ENCODE peak calls at places on chromosome 10, in eight cellular contexts. J, N, E, K, V, Y, T and S are unnamed samples.

GRCh38 chr10:121774404-121774803 is 153.4 kb downstream of the ATE1 start:
- DNase-seq in J (no peak), N (no peak), E (no peak), K (no peak), V (no peak), Y (no peak), T (no peak), S (no peak)

GRCh38 chr10:16481052-16481728 is 40.5 kb downstream of the C1QL3 start:
- DNase-seq in J (no peak), N (no peak), E (peak; percentile 74), K (no peak), V (no peak), Y (no peak), T (no peak), S (no peak)

GRCh38 chr10:47094126-47094525 is 182.9 kb downstream of the PTPN20 start:
- DNase-seq in J (no peak), N (no peak), E (no peak), K (no peak), V (no peak), Y (no peak), T (no peak), S (no peak)

GRCh38 chr10:78316451-78316931 is 282.8 kb downstream of the RPS24 start:
- DNase-seq in J (no peak), N (peak; percentile 51), E (no peak), K (no peak), V (no peak), Y (no peak), T (no peak), S (no peak)

GRCh38 chr10:123563994-123564393 is 102.2 kb upstream of the GPR26 start:
- DNase-seq in J (no peak), N (no peak), E (no peak), K (no peak), V (no peak), Y (no peak), T (no peak), S (no peak)

GRCh38 chr10:116201011-116201410 is 72.0 kb downstream of the GFRA1 start:
- DNase-seq in J (no peak), N (no peak), E (peak; percentile 3), K (no peak), V (no peak), Y (peak; percentile 26), T (no peak), S (no peak)

GRCh38 chr10:108203905-108204527 is 1039.5 kb upstream of the SORCS1 start:
- DNase-seq in J (no peak), N (no peak), E (no peak), K (no peak), V (no peak), Y (no peak), T (no peak), S (no peak)

GRCh38 chr10:74177140-74177677 is 26.2 kb downstream of the ADK start:
- DNase-seq in J (no peak), N (peak; percentile 36), E (no peak), K (no peak), V (peak; percentile 58), Y (no peak), T (no peak), S (no peak)

GRCh38 chr10:79007037-79007842 is 61.5 kb upstream of the ZMIZ1 start:
- DNase-seq in J (no peak), N (peak; percentile 81), E (no peak), K (no peak), V (no peak), Y (no peak), T (no peak), S (peak; percentile 66)

GRCh38 chr10:35353805-35354204 is 17.5 kb downstream of the CCNY start:
- DNase-seq in J (no peak), N (peak; percentile 72), E (no peak), K (no peak), V (no peak), Y (no peak), T (no peak), S (no peak)

GRCh38 chr10:51230828-51231227 is 156.5 kb downstream of the PRKG1 start:
- DNase-seq in J (no peak), N (no peak), E (no peak), K (no peak), V (no peak), Y (no peak), T (no peak), S (no peak)

GRCh38 chr10:28664369-28664740 is 13.0 kb upstream of the BAMBI start:
- DNase-seq in J (no peak), N (no peak), E (no peak), K (no peak), V (no peak), Y (peak; percentile 40), T (no peak), S (no peak)

GRCh38 chr10:118459642-118460193 is 117.6 kb upstream of the FAM204A start:
- DNase-seq in J (peak; percentile 34), N (peak; percentile 81), E (peak; percentile 55), K (peak; percentile 73), V (peak; percentile 44), Y (peak; percentile 27), T (peak; percentile 44), S (peak; percentile 2)

GRCh38 chr10:70617798-70618568 is 15.4 kb upstream of the PRF1 start:
- DNase-seq in J (no peak), N (peak; percentile 80), E (no peak), K (no peak), V (no peak), Y (peak; percentile 36), T (no peak), S (no peak)

GRCh38 chr10:119378737-119379067 is 163.8 kb downstream of the RGS10 start:
- DNase-seq in J (no peak), N (peak; percentile 82), E (no peak), K (no peak), V (no peak), Y (no peak), T (no peak), S (no peak)

GRCh38 chr10:88913157-88913556 is 33.1 kb downstream of the STAMBPL1 start:
- DNase-seq in J (peak; percentile 59), N (no peak), E (no peak), K (no peak), V (no peak), Y (no peak), T (no peak), S (peak; percentile 83)

GRCh38 chr10:57849726-57850357 is 417.9 kb downstream of the IPMK start:
- DNase-seq in J (no peak), N (peak; percentile 24), E (peak; percentile 3), K (no peak), V (no peak), Y (no peak), T (no peak), S (no peak)

GRCh38 chr10:56823849-56824248 is 462.8 kb upstream of the ZWINT start:
- DNase-seq in J (no peak), N (no peak), E (no peak), K (no peak), V (no peak), Y (no peak), T (no peak), S (no peak)

GRCh38 chr10:106557951-106558733 is 606.4 kb downstream of the SORCS1 start:
- DNase-seq in J (no peak), N (no peak), E (peak; percentile 71), K (no peak), V (no peak), Y (peak; percentile 59), T (no peak), S (no peak)

GRCh38 chr10:51862149-51862548 is 162.8 kb upstream of the CSTF2T start:
- DNase-seq in J (no peak), N (peak; percentile 81), E (no peak), K (no peak), V (no peak), Y (no peak), T (no peak), S (peak; percentile 47)

GRCh38 chr10:69994262-69994661 is 58.4 kb upstream of the MACROH2A2 start:
- DNase-seq in J (no peak), N (peak; percentile 34), E (peak; percentile 61), K (peak; percentile 77), V (no peak), Y (no peak), T (no peak), S (no peak)

GRCh38 chr10:58384095-58384494 is 1.1 kb upstream of the TFAM start:
- DNase-seq in J (no peak), N (no peak), E (no peak), K (no peak), V (no peak), Y (no peak), T (peak; percentile 57), S (no peak)

GRCh38 chr10:16777473-16778370 is 39.5 kb downstream of the RSU1 start:
- DNase-seq in J (peak; percentile 1), N (peak; percentile 52), E (peak; percentile 30), K (peak; percentile 19), V (no peak), Y (peak; percentile 27), T (no peak), S (no peak)

GRCh38 chr10:76202777-76203176 is 771.4 kb downstream of the LRMDA start:
- DNase-seq in J (no peak), N (peak; percentile 27), E (no peak), K (no peak), V (no peak), Y (peak; percentile 15), T (no peak), S (no peak)

GRCh38 chr10:126041804-126042231 is 145.5 kb downstream of the FANK1 start:
- DNase-seq in J (no peak), N (peak; percentile 61), E (peak; percentile 99), K (no peak), V (peak; percentile 52), Y (no peak), T (peak; percentile 80), S (no peak)

GRCh38 chr10:49110684-49111319 is 4.5 kb downstream of the VSTM4 start:
- DNase-seq in J (no peak), N (no peak), E (no peak), K (no peak), V (no peak), Y (no peak), T (no peak), S (no peak)

GRCh38 chr10:119602241-119603095 is 5.7 kb upstream of the TIAL1 start:
- DNase-seq in J (no peak), N (peak; percentile 18), E (no peak), K (peak; percentile 51), V (peak; percentile 11), Y (no peak), T (no peak), S (no peak)

GRCh38 chr10:123948030-123948823 is 56.6 kb upstream of the CPXM2 start:
- DNase-seq in J (no peak), N (no peak), E (no peak), K (no peak), V (no peak), Y (no peak), T (no peak), S (no peak)

GRCh38 chr10:59702347-59702746 is 7.3 kb downstream of the SLC16A9 start:
- DNase-seq in J (no peak), N (no peak), E (no peak), K (no peak), V (no peak), Y (no peak), T (no peak), S (no peak)

GRCh38 chr10:132394201-132394811 is 2.7 kb upstream of the PWWP2B start:
- DNase-seq in J (no peak), N (no peak), E (no peak), K (no peak), V (no peak), Y (no peak), T (no peak), S (no peak)

GRCh38 chr10:102678842-102679289 is 34.6 kb downstream of the TRIM8 start:
- DNase-seq in J (no peak), N (peak; percentile 92), E (peak; percentile 77), K (no peak), V (no peak), Y (no peak), T (no peak), S (peak; percentile 85)

GRCh38 chr10:125772864-125773180 is 2.8 kb downstream of the MMP21 start:
- DNase-seq in J (no peak), N (no peak), E (no peak), K (no peak), V (no peak), Y (no peak), T (no peak), S (no peak)

GRCh38 chr10:122490268-122490667 is 28.9 kb downstream of the HTRA1 start:
- DNase-seq in J (no peak), N (no peak), E (no peak), K (no peak), V (no peak), Y (no peak), T (no peak), S (no peak)

GRCh38 chr10:110556993-110557601 is 10.4 kb upstream of the SMC3 start:
- DNase-seq in J (no peak), N (peak; percentile 35), E (no peak), K (peak; percentile 73), V (peak; percentile 64), Y (no peak), T (peak; percentile 73), S (no peak)